ENCODE peak calls at places on chromosomes 6 and 20, in four cellular contexts. One of them, this sample, is unnamed.

GRCh38 chr6:116465246-116465645 is 4.1 kb downstream of the CALHM6 start:
- DNase-seq in gastrocnemius medialis: no peak
- DNase-seq in sigmoid colon: no peak
- DNase-seq in heart left ventricle: no peak
- DNase-seq in this sample: no peak

GRCh38 chr6:107390056-107390455 is 69.3 kb downstream of the PDSS2 start:
- DNase-seq in heart left ventricle: no peak
- DNase-seq in gastrocnemius medialis: no peak
- DNase-seq in sigmoid colon: no peak
- DNase-seq in this sample: no peak

GRCh38 chr20:50283922-50284810 is 93.5 kb downstream of the CEBPB start:
- DNase-seq in sigmoid colon: peak; percentile 76
- DNase-seq in heart left ventricle: no peak
- DNase-seq in gastrocnemius medialis: peak; percentile 72
- DNase-seq in this sample: no peak

GRCh38 chr6:37624606-37625574 is 72.8 kb downstream of the MDGA1 start:
- DNase-seq in gastrocnemius medialis: no peak
- DNase-seq in sigmoid colon: no peak
- DNase-seq in heart left ventricle: peak; percentile 55
- DNase-seq in this sample: no peak

GRCh38 chr6:73675466-73676098 is 20.4 kb upstream of the CD109 start:
- DNase-seq in gastrocnemius medialis: peak; percentile 40
- DNase-seq in sigmoid colon: peak; percentile 84
- DNase-seq in heart left ventricle: peak; percentile 77
- DNase-seq in this sample: peak; percentile 63

GRCh38 chr6:43809417-43810305 is 39.6 kb downstream of the VEGFA start:
- DNase-seq in gastrocnemius medialis: no peak
- DNase-seq in sigmoid colon: peak; percentile 38
- DNase-seq in heart left ventricle: no peak
- DNase-seq in this sample: no peak

GRCh38 chr6:31713991-31714684 is 1.0 kb upstream of the LY6G6D start:
- DNase-seq in sigmoid colon: no peak
- DNase-seq in gastrocnemius medialis: no peak
- DNase-seq in heart left ventricle: no peak
- DNase-seq in this sample: no peak

GRCh38 chr6:25354078-25354940 is 75.1 kb downstream of the CARMIL1 start:
- DNase-seq in heart left ventricle: no peak
- DNase-seq in gastrocnemius medialis: no peak
- DNase-seq in sigmoid colon: no peak
- DNase-seq in this sample: no peak

GRCh38 chr20:38260378-38261053 is at the start of gene KIAA1755:
- DNase-seq in gastrocnemius medialis: no peak
- DNase-seq in sigmoid colon: peak; percentile 76
- DNase-seq in heart left ventricle: peak; percentile 64
- DNase-seq in this sample: no peak

GRCh38 chr20:46433051-46433450 is 26.6 kb upstream of the ELMO2 start:
- DNase-seq in heart left ventricle: no peak
- DNase-seq in sigmoid colon: no peak
- DNase-seq in gastrocnemius medialis: no peak
- DNase-seq in this sample: no peak

GRCh38 chr6:103870970-103871369 is 988.7 kb downstream of the HACE1 start:
- DNase-seq in gastrocnemius medialis: no peak
- DNase-seq in sigmoid colon: no peak
- DNase-seq in heart left ventricle: no peak
- DNase-seq in this sample: no peak

GRCh38 chr6:145669627-145670034 is 65.7 kb downstream of the EPM2A start:
- DNase-seq in sigmoid colon: no peak
- DNase-seq in heart left ventricle: no peak
- DNase-seq in gastrocnemius medialis: no peak
- DNase-seq in this sample: no peak

GRCh38 chr6:42013134-42013516 is 37.2 kb upstream of the TAF8 start:
- DNase-seq in heart left ventricle: no peak
- DNase-seq in gastrocnemius medialis: no peak
- DNase-seq in sigmoid colon: no peak
- DNase-seq in this sample: no peak

GRCh38 chr20:35979528-35979927 is 11.1 kb downstream of the CNBD2 start:
- DNase-seq in gastrocnemius medialis: no peak
- DNase-seq in sigmoid colon: no peak
- DNase-seq in heart left ventricle: no peak
- DNase-seq in this sample: no peak

GRCh38 chr6:148997863-148998262 is 251.0 kb downstream of the UST start:
- DNase-seq in heart left ventricle: no peak
- DNase-seq in sigmoid colon: no peak
- DNase-seq in gastrocnemius medialis: no peak
- DNase-seq in this sample: no peak

DNA sequence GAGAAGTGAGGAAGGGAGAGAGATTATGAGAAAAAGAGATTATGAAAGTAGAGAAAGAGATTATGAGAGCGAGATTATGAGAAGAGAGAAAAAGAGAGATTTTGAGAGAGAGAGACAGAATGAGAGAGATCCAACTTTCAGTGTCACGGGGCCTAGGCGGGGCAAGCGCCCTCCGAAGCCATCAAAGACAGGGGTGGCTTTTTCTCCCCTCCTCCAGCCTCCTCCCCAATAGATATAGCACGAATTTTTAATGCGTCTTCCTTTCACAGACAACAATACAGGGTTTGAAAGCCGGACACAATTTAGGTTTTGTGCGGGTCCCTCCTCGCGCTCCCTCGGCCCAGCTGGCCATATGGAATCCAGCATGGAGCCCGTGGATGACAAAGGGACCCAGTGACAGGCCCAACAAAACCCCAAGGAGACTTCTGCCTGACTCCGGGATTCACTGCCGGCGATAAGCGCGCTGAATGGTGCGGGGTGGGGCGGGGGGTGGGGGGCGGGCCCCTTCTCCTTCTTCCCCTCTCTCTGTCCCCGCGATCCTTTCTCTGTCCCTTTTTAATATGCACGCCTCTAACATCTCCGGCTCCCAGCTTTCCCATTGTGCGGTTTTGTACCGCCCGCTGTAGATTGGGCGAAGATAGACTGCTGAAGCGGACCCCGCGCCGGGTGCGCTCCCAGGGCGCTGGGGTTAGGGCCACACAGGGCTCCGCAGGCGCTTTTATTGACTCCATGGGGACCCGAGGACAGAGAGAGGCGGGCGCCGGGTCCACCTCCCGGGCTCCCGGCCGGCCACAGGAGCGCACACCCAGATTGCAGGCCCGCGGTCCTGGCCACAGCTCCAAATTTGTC is 5.4 kb downstream of the NKX2-2 start:
- DNase-seq in gastrocnemius medialis: no peak
- DNase-seq in heart left ventricle: no peak
- DNase-seq in sigmoid colon: no peak
- DNase-seq in this sample: no peak
- H3K27me3 ChIP-seq in gastrocnemius medialis: peaks cover 93% of the 10 kb centered on the region
- H3K27me3 ChIP-seq in heart left ventricle: peaks cover 94% of the 10 kb centered on the region
- H3K27me3 ChIP-seq in sigmoid colon: peaks cover 100% of the 10 kb centered on the region
- H3K27me3 ChIP-seq in this sample: peaks cover 12% of the 10 kb centered on the region

GRCh38 chr6:167919349-167919748 is 78.1 kb upstream of the KIF25 start:
- DNase-seq in heart left ventricle: no peak
- DNase-seq in gastrocnemius medialis: no peak
- DNase-seq in sigmoid colon: no peak
- DNase-seq in this sample: no peak
- H3K27ac ChIP-seq in heart left ventricle: no peak overlapping the region
- H3K27ac ChIP-seq in gastrocnemius medialis: no peak overlapping the region
- H3K27ac ChIP-seq in sigmoid colon: no peak overlapping the region
- H3K27ac ChIP-seq in this sample: no peak overlapping the region

GRCh38 chr20:34877002-34877264 is 521 bp downstream of the ACSS2 start:
- DNase-seq in heart left ventricle: no peak
- DNase-seq in sigmoid colon: no peak
- DNase-seq in gastrocnemius medialis: no peak
- DNase-seq in this sample: no peak

GRCh38 chr20:34876161-34877001 is at the start of gene ACSS2:
- DNase-seq in heart left ventricle: peak; percentile 99
- DNase-seq in gastrocnemius medialis: peak; percentile 98
- DNase-seq in sigmoid colon: peak; percentile 100
- DNase-seq in this sample: peak; percentile 99

GRCh38 chr20:34873583-34874093 is 982 bp upstream of the GGT7 start:
- DNase-seq in heart left ventricle: no peak
- DNase-seq in gastrocnemius medialis: no peak
- DNase-seq in sigmoid colon: no peak
- DNase-seq in this sample: no peak

GRCh38 chr20:34874094-34874654 is 1.5 kb upstream of the GGT7 start:
- DNase-seq in gastrocnemius medialis: peak; percentile 74
- DNase-seq in sigmoid colon: peak; percentile 88
- DNase-seq in heart left ventricle: peak; percentile 77
- DNase-seq in this sample: peak; percentile 68

DNA sequence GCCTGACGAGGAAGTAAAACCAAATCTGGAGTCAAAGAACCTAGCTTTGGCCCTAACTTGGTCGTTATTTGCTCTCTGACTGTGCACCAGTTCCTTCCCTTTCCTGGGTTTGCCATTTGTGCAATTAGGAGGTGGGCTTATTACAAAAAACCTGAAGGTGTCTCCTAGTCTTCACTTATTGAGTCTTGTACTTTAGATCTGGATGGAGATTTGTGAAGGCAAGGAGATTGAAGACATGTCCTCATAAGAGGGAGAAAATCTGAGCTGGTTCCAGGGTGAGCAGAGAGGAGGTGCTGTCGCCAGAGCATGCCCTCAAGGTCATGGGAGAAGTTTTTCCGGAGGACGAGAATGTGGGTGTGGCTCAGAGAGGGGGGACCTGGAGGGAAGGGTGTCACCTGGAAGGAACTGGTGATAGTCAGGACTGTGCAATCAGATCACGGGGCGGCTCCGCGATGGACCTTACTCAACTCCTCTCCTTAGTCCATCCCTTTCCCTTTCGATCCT is 703 bp upstream of the ACSS2 start:
- DNase-seq in gastrocnemius medialis: no peak
- DNase-seq in heart left ventricle: no peak
- DNase-seq in sigmoid colon: no peak
- DNase-seq in this sample: no peak
- TF ChIP-seq POLR2A in gastrocnemius medialis: no peak
- TF ChIP-seq POLR2A in heart left ventricle: peak; percentile 14
- TF ChIP-seq POLR2A in sigmoid colon: no peak
- TF ChIP-seq POLR2A in this sample: no peak

DNA sequence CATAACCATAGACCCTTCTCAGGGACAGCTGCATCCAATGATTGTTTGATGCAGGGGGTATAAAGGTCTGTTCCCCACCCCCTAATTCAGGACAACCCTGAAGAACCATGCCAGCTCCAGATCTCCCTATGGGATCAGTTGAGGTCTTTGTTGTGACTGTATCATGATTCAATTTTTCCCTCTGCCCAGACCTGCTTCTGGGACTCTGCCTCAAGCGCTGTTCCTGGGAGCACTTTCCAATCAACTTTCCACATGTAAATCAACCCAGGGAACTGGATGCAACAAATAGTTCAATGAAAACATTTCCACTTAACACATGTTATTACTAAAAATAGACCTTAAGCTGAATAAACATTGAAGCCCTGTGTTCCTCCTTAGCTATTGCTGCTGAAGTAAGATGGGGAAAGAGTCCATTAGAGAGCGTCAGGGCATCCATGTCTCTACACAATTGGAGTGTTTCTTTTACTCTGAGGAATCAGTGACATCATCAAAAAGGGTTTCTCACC is 139.5 kb downstream of the C6orf58 start:
- DNase-seq in sigmoid colon: no peak
- DNase-seq in gastrocnemius medialis: no peak
- DNase-seq in heart left ventricle: no peak
- DNase-seq in this sample: no peak
- H3K27me3 ChIP-seq in sigmoid colon: no peaks in the 10 kb centered on the region
- H3K27me3 ChIP-seq in gastrocnemius medialis: no peaks in the 10 kb centered on the region
- H3K27me3 ChIP-seq in heart left ventricle: no peaks in the 10 kb centered on the region
- H3K27me3 ChIP-seq in this sample: no peaks in the 10 kb centered on the region

This sample was measured in breast epithelium.